ENCODE peak calls at places on chromosomes 7 and 10, in eight cellular contexts. U is fibroblast of the aortic adventitia, C is epithelial cell of esophagus, M is PC-3, Z is ovary, O is heart right ventricle, Q is fibroblast of villous mesenchyme, V is cardiac muscle cell. E is an unnamed sample.

GRCh38 chr10:73824146-73824725 is 12.8 kb upstream of the NDST2 start:
- DNase-seq in U (no peak), C (no peak), M (no peak), Z (no peak), O (no peak), Q (no peak), V (no peak), E (no peak)

GRCh38 chr10:117541405-117541908 is 1.1 kb upstream of the EMX2 start:
- DNase-seq in U (no peak), C (no peak), M (no peak), Z (peak), O (no peak), Q (peak), V (no peak), E (peak)

GRCh38 chr10:66639351-66639750 is 286.5 kb upstream of the LRRTM3 start:
- DNase-seq in U (no peak), C (no peak), M (peak), Z (no peak), O (no peak), Q (peak), V (no peak), E (peak)

GRCh38 chr7:135320277-135320676 is 86.6 kb downstream of the STRA8 start:
- DNase-seq in U (peak), C (peak), M (peak), Z (peak), O (peak), Q (peak), V (peak), E (peak)

GRCh38 chr10:29377333-29377961 is 88.6 kb downstream of the LYZL1 start:
- DNase-seq in U (peak), C (peak), M (peak), Z (no peak), O (no peak), Q (peak), V (peak), E (peak)

GRCh38 chr10:113680172-113681111 is 730 bp downstream of the CASP7 start:
- DNase-seq in U (peak), C (peak), M (peak), Z (peak), O (peak), Q (peak), V (peak), E (peak)

GRCh38 chr7:23474098-23474828 is 4.0 kb upstream of the IGF2BP3 start:
- DNase-seq in U (peak), C (peak), M (peak), Z (no peak), O (peak), Q (peak), V (peak), E (peak)

GRCh38 chr7:106657085-106657991 is 3.6 kb downstream of the CCDC71L start:
- DNase-seq in U (peak), C (no peak), M (no peak), Z (no peak), O (no peak), Q (peak), V (no peak), E (peak)

GRCh38 chr10:132965411-132966057 is 23.2 kb upstream of the CFAP46 start:
- DNase-seq in U (no peak), C (peak), M (no peak), Z (no peak), O (no peak), Q (no peak), V (no peak), E (no peak)

GRCh38 chr7:47314728-47315601 is 266.9 kb downstream of the TNS3 start:
- DNase-seq in U (no peak), C (no peak), M (no peak), Z (no peak), O (peak), Q (peak), V (peak), E (peak)

GRCh38 chr10:113078282-113078907 is 128.3 kb downstream of the TCF7L2 start:
- DNase-seq in U (no peak), C (no peak), M (no peak), Z (no peak), O (no peak), Q (peak), V (no peak), E (no peak)

GRCh38 chr7:99562832-99563231 is 4.4 kb downstream of the ZNF655 start:
- DNase-seq in U (peak), C (peak), M (peak), Z (no peak), O (no peak), Q (peak), V (no peak), E (peak)

GRCh38 chr7:50962281-50962883 is 179.7 kb upstream of the GRB10 start:
- DNase-seq in U (no peak), C (no peak), M (peak), Z (no peak), O (no peak), Q (no peak), V (no peak), E (no peak)

GRCh38 chr7:80145780-80146422 is 11.3 kb downstream of the GNAI1 start:
- DNase-seq in U (peak), C (peak), M (no peak), Z (no peak), O (no peak), Q (peak), V (peak), E (peak)

GRCh38 chr7:25965405-25966123 is 186.4 kb upstream of the NFE2L3 start:
- DNase-seq in U (no peak), C (peak), M (peak), Z (no peak), O (no peak), Q (no peak), V (no peak), E (peak)

GRCh38 chr7:525740-526139 is 6.1 kb upstream of the PDGFA start:
- DNase-seq in U (no peak), C (no peak), M (peak), Z (no peak), O (peak), Q (no peak), V (no peak), E (no peak)

GRCh38 chr10:112022196-112022595 is 161.4 kb downstream of the GPAM start:
- DNase-seq in U (no peak), C (no peak), M (no peak), Z (no peak), O (no peak), Q (no peak), V (no peak), E (no peak)

GRCh38 chr10:110273474-110273873 is 31.2 kb downstream of the SMNDC1 start:
- DNase-seq in U (peak), C (peak), M (peak), Z (peak), O (peak), Q (peak), V (no peak), E (peak)

GRCh38 chr10:79072041-79072441 is 3.3 kb downstream of the ZMIZ1 start:
- DNase-seq in U (peak), C (no peak), M (peak), Z (no peak), O (no peak), Q (no peak), V (no peak), E (no peak)

GRCh38 chr7:36806897-36807296 is 82.6 kb upstream of the AOAH start:
- DNase-seq in U (no peak), C (no peak), M (no peak), Z (no peak), O (no peak), Q (no peak), V (no peak), E (no peak)

GRCh38 chr10:28986117-28986792 is 302.6 kb upstream of the LYZL1 start:
- DNase-seq in U (peak), C (peak), M (peak), Z (no peak), O (no peak), Q (no peak), V (no peak), E (no peak)

GRCh38 chr10:107264742-107265141 is 100.2 kb upstream of the SORCS1 start:
- DNase-seq in U (no peak), C (no peak), M (no peak), Z (no peak), O (no peak), Q (no peak), V (peak), E (no peak)

GRCh38 chr10:116124777-116125176 is 148.2 kb downstream of the GFRA1 start:
- DNase-seq in U (no peak), C (no peak), M (no peak), Z (no peak), O (no peak), Q (no peak), V (no peak), E (no peak)

GRCh38 chr7:25025218-25025671 is 45.3 kb upstream of the OSBPL3 start:
- DNase-seq in U (peak), C (peak), M (peak), Z (no peak), O (no peak), Q (peak), V (peak), E (peak)

GRCh38 chr10:78190051-78190450 is 156.4 kb downstream of the RPS24 start:
- DNase-seq in U (no peak), C (peak), M (no peak), Z (no peak), O (no peak), Q (no peak), V (no peak), E (no peak)

GRCh38 chr7:22551768-22552513 is 52.0 kb upstream of the STEAP1B start:
- DNase-seq in U (no peak), C (no peak), M (no peak), Z (no peak), O (no peak), Q (no peak), V (no peak), E (no peak)

GRCh38 chr10:78925800-78926319 is 142.9 kb upstream of the ZMIZ1 start:
- DNase-seq in U (peak), C (peak), M (peak), Z (no peak), O (no peak), Q (peak), V (no peak), E (peak)

GRCh38 chr10:58661336-58661735 is 148.7 kb downstream of the BICC1 start:
- DNase-seq in U (peak), C (peak), M (peak), Z (no peak), O (no peak), Q (no peak), V (no peak), E (peak)

GRCh38 chr7:150341263-150342118 is at the start of gene RARRES2:
- DNase-seq in U (peak), C (no peak), M (no peak), Z (peak), O (peak), Q (peak), V (peak), E (peak)

GRCh38 chr7:34430456-34430855 is 227.6 kb upstream of the NPSR1 start:
- DNase-seq in U (peak), C (peak), M (peak), Z (peak), O (no peak), Q (peak), V (peak), E (peak)

GRCh38 chr10:6108072-6108471 is 19.2 kb downstream of the RBM17 start:
- DNase-seq in U (no peak), C (no peak), M (no peak), Z (no peak), O (no peak), Q (no peak), V (no peak), E (no peak)

GRCh38 chr7:155020996-155021395 is 18.1 kb upstream of the PAXIP1 start:
- DNase-seq in U (no peak), C (no peak), M (no peak), Z (no peak), O (no peak), Q (no peak), V (no peak), E (no peak)

GRCh38 chr7:139587535-139587934 is 64.0 kb downstream of the CLEC2L start:
- DNase-seq in U (no peak), C (no peak), M (no peak), Z (no peak), O (no peak), Q (no peak), V (no peak), E (no peak)

GRCh38 chr10:60382946-60383681 is 6.6 kb downstream of the ANK3 start:
- DNase-seq in U (peak), C (peak), M (peak), Z (no peak), O (no peak), Q (peak), V (no peak), E (peak)

GRCh38 chr10:129853236-129853946 is 110.7 kb downstream of the EBF3 start:
- DNase-seq in U (peak), C (peak), M (peak), Z (no peak), O (no peak), Q (peak), V (no peak), E (peak)

GRCh38 chr7:91168766-91169518 is 95.3 kb upstream of the FZD1 start:
- DNase-seq in U (no peak), C (no peak), M (no peak), Z (no peak), O (no peak), Q (peak), V (peak), E (peak)

GRCh38 chr7:80830584-80831319 is 88.1 kb downstream of the SEMA3C start:
- DNase-seq in U (peak), C (peak), M (peak), Z (no peak), O (no peak), Q (peak), V (no peak), E (peak)

GRCh38 chr10:16606923-16607322 is 85.2 kb upstream of the C1QL3 start:
- DNase-seq in U (no peak), C (no peak), M (no peak), Z (no peak), O (no peak), Q (no peak), V (no peak), E (no peak)

GRCh38 chr10:103660364-103661197 is 167.1 kb downstream of the NEURL1 start:
- DNase-seq in U (peak), C (no peak), M (no peak), Z (peak), O (peak), Q (peak), V (no peak), E (peak)
- TF ChIP-seq CTCF in U (peak), C (no peak), M (no peak), Z (peak), O (no peak), Q (peak), V (no peak), E (peak)

GRCh38 chr7:143003393-143004051 is 23.4 kb downstream of the OR9A2 start:
- DNase-seq in U (peak), C (peak), M (peak), Z (no peak), O (no peak), Q (peak), V (peak), E (peak)
- H3K4me3 ChIP-seq in U (peak), C (peak), M (peak), Z (no peak), O (no peak), Q (peak), V (no peak), E (peak)

GRCh38 chr7:19117870-19118608 is 603 bp upstream of the TWIST1 start:
- DNase-seq in U (no peak), C (no peak), M (peak), Z (peak), O (peak), Q (peak), V (peak), E (peak)
- TF ChIP-seq CTCF in U (peak), C (no peak), M (peak), Z (no peak), O (no peak), Q (peak), V (peak), E (peak)

DNA sequence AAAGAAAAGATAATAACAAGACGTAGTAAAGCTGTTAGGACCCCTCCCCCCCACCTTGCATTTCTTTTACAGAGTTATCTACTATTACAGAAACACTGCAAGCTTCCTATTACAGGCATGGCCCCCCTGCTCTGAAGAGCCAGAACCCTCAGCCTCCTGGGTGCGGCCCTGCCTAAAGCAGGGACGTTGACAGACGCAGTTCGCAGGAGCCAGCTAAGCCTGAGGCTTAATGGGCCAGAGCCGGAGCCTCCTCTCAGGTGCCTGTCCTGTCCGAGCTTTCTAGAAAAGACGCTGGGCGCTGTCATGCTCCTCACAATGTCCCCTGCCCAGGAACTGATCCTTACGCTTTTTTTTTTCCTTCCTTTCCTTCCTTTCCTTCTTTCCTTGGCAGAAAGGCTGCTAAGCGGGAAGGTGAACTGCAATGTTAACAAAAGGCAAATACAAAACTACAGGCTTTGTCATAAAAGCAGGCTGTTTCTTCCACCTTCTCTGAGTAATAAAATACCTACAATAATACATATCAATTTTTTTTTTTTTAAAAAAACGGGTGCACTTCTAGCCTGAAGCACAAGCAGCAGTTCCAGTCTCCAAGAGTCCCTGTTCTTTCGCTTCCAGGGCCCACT is 11.4 kb downstream of the MNX1 start:
- DNase-seq in U (no peak), C (no peak), M (no peak), Z (no peak), O (no peak), Q (no peak), V (no peak), E (no peak)
- H3K4me3 ChIP-seq in U (no peak), C (no peak), M (peak), Z (no peak), O (peak), Q (no peak), V (peak), E (peak)

DNA sequence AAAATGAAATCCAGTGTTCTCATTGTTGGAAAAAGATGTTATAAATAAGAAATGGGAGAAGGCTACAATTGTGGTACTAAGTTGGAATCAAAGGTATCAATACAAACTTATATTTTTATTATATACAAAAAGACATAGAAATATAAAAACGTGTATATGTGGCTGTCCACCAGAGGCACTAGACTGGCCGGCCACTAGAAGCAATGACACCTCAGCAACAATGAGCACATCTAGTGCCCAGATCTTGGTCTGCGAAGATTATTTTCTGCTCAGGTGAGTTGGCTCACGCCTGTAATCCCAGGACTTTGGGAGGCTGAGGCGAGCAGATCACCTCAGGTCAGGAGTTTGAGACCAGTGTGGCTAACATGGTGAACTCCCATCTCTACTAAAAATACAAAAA is 21.6 kb downstream of the IDE start:
- DNase-seq in U (no peak), C (no peak), M (no peak), Z (no peak), O (no peak), Q (no peak), V (no peak), E (no peak)
- TF ChIP-seq CTCF in U (peak), C (peak), M (peak), Z (no peak), O (no peak), Q (peak), V (no peak), E (peak)

GRCh38 chr10:50993817-50994251 is 80.5 kb upstream of the PRKG1 start:
- DNase-seq in U (peak), C (peak), M (peak), Z (no peak), O (no peak), Q (peak), V (no peak), E (peak)
- H3K4me3 ChIP-seq in U (peak), C (no peak), M (no peak), Z (peak), O (peak), Q (peak), V (no peak), E (peak)

GRCh38 chr10:103599211-103599610 is 105.7 kb downstream of the NEURL1 start:
- DNase-seq in U (no peak), C (no peak), M (no peak), Z (no peak), O (no peak), Q (no peak), V (no peak), E (no peak)

GRCh38 chr10:103600325-103600724 is 106.8 kb downstream of the NEURL1 start:
- DNase-seq in U (no peak), C (no peak), M (no peak), Z (no peak), O (no peak), Q (no peak), V (no peak), E (no peak)

GRCh38 chr10:103599907-103600306 is 106.4 kb downstream of the NEURL1 start:
- DNase-seq in U (no peak), C (no peak), M (no peak), Z (no peak), O (no peak), Q (no peak), V (no peak), E (no peak)

GRCh38 chr10:103600956-103601569 is 107.6 kb downstream of the NEURL1 start:
- DNase-seq in U (no peak), C (no peak), M (no peak), Z (no peak), O (no peak), Q (no peak), V (no peak), E (no peak)

DNA sequence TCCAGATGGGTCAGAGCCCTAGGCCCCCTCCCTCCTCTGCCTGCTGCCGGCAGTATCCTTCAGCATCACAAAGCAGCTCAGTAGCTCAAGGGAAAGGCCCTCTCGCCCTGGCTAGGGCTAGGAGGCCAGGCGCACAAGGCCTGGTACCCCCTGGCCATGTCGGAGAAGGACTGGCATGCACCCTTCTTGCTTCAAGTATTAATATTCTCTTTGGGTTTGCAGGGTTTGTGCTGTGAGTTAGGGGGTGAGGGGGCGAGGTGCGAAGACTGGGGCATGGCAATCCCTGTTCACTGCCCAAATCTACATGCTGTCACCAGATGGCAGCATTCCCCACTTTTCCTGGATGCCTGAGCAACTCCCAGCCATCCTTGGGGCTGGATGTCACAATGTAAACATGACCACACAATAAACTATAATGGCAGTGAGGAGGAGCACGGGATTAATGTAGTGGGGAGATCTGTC is 105.2 kb downstream of the NEURL1 start:
- DNase-seq in U (peak), C (peak), M (peak), Z (peak), O (no peak), Q (peak), V (peak), E (peak)
- TF ChIP-seq CTCF in U (peak), C (peak), M (peak), Z (peak), O (peak), Q (peak), V (peak), E (peak)

GRCh38 chr7:83970081-83970480 is 224.5 kb downstream of the SEMA3A start:
- DNase-seq in U (no peak), C (no peak), M (no peak), Z (no peak), O (no peak), Q (no peak), V (no peak), E (no peak)

DNA sequence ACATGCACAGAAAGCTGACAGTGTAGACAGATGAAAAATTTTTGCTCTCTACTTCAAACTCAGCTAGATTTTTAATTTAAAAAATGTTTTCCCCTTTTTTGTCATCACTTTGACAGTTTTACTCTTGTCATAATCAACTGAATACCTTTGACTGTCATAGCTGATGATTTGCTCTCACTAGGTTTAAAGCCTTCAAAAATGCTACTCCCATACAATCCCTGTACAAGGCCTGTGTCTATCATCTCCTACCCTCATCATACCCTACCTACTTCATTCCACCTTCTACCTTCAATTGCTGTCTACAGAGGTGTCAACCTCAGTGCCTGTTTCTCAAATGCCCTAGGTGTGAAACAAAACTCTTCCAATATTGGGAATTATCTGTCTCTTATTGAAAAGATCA is 230.3 kb downstream of the SEMA3A start:
- DNase-seq in U (no peak), C (no peak), M (no peak), Z (no peak), O (no peak), Q (no peak), V (no peak), E (no peak)
- H3K4me3 ChIP-seq in U (no peak), C (no peak), M (no peak), Z (no peak), O (no peak), Q (no peak), V (no peak), E (no peak)

E was measured in choroid plexus epithelial cell.